ENCODE peak calls at places on chromosome 19, in six cellular contexts. L is uterus, G is transverse colon, O is heart left ventricle, K is thyroid gland, P is IMR-90. V is an unnamed sample.

GRCh38 chr19:10418281-10419199 is 1.8 kb upstream of the PDE4A start:
- DNase-seq in P (no peak), K (no peak), G (no peak), O (no peak), L (no peak), V (no peak)

GRCh38 chr19:6714749-6715555 is 5.5 kb downstream of the C3 start:
- DNase-seq in G (no peak), P (no peak), L (no peak), O (no peak), K (no peak), V (no peak)

GRCh38 chr19:45448887-45449299 is 18.9 kb upstream of the FOSB start:
- DNase-seq in K (no peak), G (peak), P (peak), O (no peak), L (no peak), V (no peak)

GRCh38 chr19:55115446-55116065 is 1.9 kb downstream of the PPP1R12C start:
- DNase-seq in G (no peak), P (peak), L (peak), O (peak), K (no peak), V (no peak)

GRCh38 chr19:22545751-22546150 is 88.4 kb upstream of the ZNF492 start:
- DNase-seq in G (peak), L (peak), P (no peak), K (peak), O (no peak), V (no peak)

GRCh38 chr19:55091955-55092354 is 16.3 kb downstream of the EPS8L1 start:
- DNase-seq in G (no peak), P (no peak), L (no peak), K (no peak), O (no peak), V (no peak)

GRCh38 chr19:43779147-43779819 is 1.5 kb downstream of the KCNN4 start:
- DNase-seq in O (no peak), P (no peak), K (no peak), G (peak), L (no peak), V (no peak)

GRCh38 chr19:1074512-1075283 is 7.7 kb downstream of the ARHGAP45 start:
- DNase-seq in O (peak), G (peak), K (peak), L (no peak), P (no peak), V (peak)

GRCh38 chr19:13099073-13099999 is 3.3 kb downstream of the LYL1 start:
- DNase-seq in O (peak), K (peak), P (no peak), G (peak), L (peak), V (no peak)

GRCh38 chr19:403221-404036 is 5.5 kb downstream of the C2CD4C start:
- DNase-seq in G (no peak), K (peak), L (no peak), P (no peak), O (no peak), V (no peak)

GRCh38 chr19:6593651-6594416 is 2.9 kb upstream of the CD70 start:
- DNase-seq in P (no peak), L (no peak), K (no peak), O (no peak), G (no peak), V (no peak)

GRCh38 chr19:2210206-2210605 is 25.9 kb downstream of the PLEKHJ1 start:
- DNase-seq in G (no peak), P (no peak), O (no peak), K (no peak), L (no peak), V (no peak)

GRCh38 chr19:28898279-28898678 is 314.7 kb downstream of the UQCRFS1 start:
- DNase-seq in G (no peak), L (no peak), P (peak), K (no peak), O (no peak), V (no peak)

GRCh38 chr19:50427997-50428425 is 4.7 kb upstream of the MYBPC2 start:
- DNase-seq in O (peak), L (peak), G (peak), K (peak), P (peak), V (peak)

GRCh38 chr19:13984875-13985741 is 21.0 kb downstream of the RFX1 start:
- DNase-seq in O (no peak), P (no peak), K (peak), L (no peak), G (no peak), V (no peak)

GRCh38 chr19:18266863-18267686 is 7.2 kb downstream of the IQCN start:
- DNase-seq in O (no peak), P (no peak), L (no peak), K (no peak), G (no peak), V (no peak)

GRCh38 chr19:10000171-10000826 is 10.0 kb downstream of the COL5A3 start:
- DNase-seq in O (no peak), G (peak), K (peak), P (peak), L (peak), V (no peak)

GRCh38 chr19:40089462-40089861 is 1.3 kb downstream of the ZNF780A start:
- DNase-seq in G (no peak), K (no peak), P (peak), L (no peak), O (no peak), V (no peak)

GRCh38 chr19:52028027-52028779 is at the start of gene ZNF614:
- DNase-seq in P (peak), K (peak), L (peak), O (peak), G (peak), V (peak)

GRCh38 chr19:18284710-18285430 is 3.4 kb upstream of the JUND start:
- DNase-seq in G (no peak), K (no peak), P (no peak), L (no peak), O (no peak), V (no peak)

GRCh38 chr19:45817725-45818301 is 2.7 kb upstream of the RSPH6A start:
- DNase-seq in O (no peak), G (no peak), P (no peak), L (no peak), K (peak), V (no peak)

GRCh38 chr19:2865334-2866221 is 1.6 kb upstream of the ZNF556 start:
- DNase-seq in L (no peak), O (no peak), G (no peak), K (no peak), P (no peak), V (no peak)

GRCh38 chr19:21141787-21142464 is at the start of gene ZNF431:
- DNase-seq in L (peak), O (peak), P (peak), G (peak), K (peak), V (peak)

GRCh38 chr19:49533551-49534488 is 6.0 kb downstream of the RCN3 start:
- DNase-seq in K (peak), L (peak), O (peak), G (peak), P (peak), V (peak)

GRCh38 chr19:6735181-6735891 is 2.0 kb downstream of the GPR108 start:
- DNase-seq in L (no peak), K (no peak), G (no peak), P (no peak), O (no peak), V (no peak)

GRCh38 chr19:49872245-49873148 is 4.7 kb downstream of the AKT1S1 start:
- DNase-seq in G (no peak), O (no peak), P (no peak), K (no peak), L (no peak), V (no peak)

GRCh38 chr19:41253660-41254059 is 10.5 kb upstream of the HNRNPUL1 start:
- DNase-seq in O (no peak), P (no peak), L (no peak), G (no peak), K (no peak), V (no peak)

GRCh38 chr19:8333771-8334457 is 9.1 kb downstream of the KANK3 start:
- DNase-seq in G (no peak), O (no peak), P (no peak), L (no peak), K (no peak), V (no peak)

GRCh38 chr19:6424190-6424938 is at the start of gene KHSRP:
- DNase-seq in K (peak), G (no peak), L (peak), P (no peak), O (peak), V (no peak)

GRCh38 chr19:1819211-1819975 is 7.3 kb upstream of the ATP8B3 start:
- DNase-seq in P (no peak), K (no peak), L (no peak), G (no peak), O (peak), V (no peak)

GRCh38 chr19:55251296-55252081 is 7.3 kb downstream of the PPP6R1 start:
- DNase-seq in P (peak), K (peak), L (no peak), O (no peak), G (no peak), V (no peak)

GRCh38 chr19:52942371-52943133 is 19.3 kb upstream of the ZNF888 start:
- DNase-seq in P (peak), G (peak), O (peak), L (peak), K (peak), V (peak)

GRCh38 chr19:19134687-19135158 is 3.6 kb downstream of the TMEM161A start:
- DNase-seq in P (no peak), K (peak), L (no peak), O (peak), G (no peak), V (no peak)

GRCh38 chr19:40974633-40975037 is 16.4 kb upstream of the CYP2B6 start:
- DNase-seq in O (peak), G (peak), P (peak), K (peak), L (peak), V (no peak)

GRCh38 chr19:55085923-55086715 is 10.4 kb downstream of the EPS8L1 start:
- DNase-seq in P (no peak), L (no peak), K (no peak), G (no peak), O (no peak), V (no peak)

GRCh38 chr19:45578861-45579260 is 5.7 kb downstream of the OPA3 start:
- DNase-seq in G (no peak), P (no peak), L (no peak), K (no peak), O (no peak), V (no peak)

GRCh38 chr19:19606021-19606420 is 12.5 kb downstream of the PBX4 start:
- DNase-seq in P (peak), K (no peak), L (no peak), G (peak), O (no peak), V (no peak)

GRCh38 chr19:2567580-2567979 is 91.7 kb downstream of the GADD45B start:
- DNase-seq in L (no peak), G (peak), K (peak), P (no peak), O (peak), V (no peak)

GRCh38 chr19:50154529-50154928 is 8.6 kb downstream of the IZUMO2 start:
- DNase-seq in L (no peak), G (no peak), P (no peak), K (no peak), O (no peak), V (no peak)

GRCh38 chr19:31135841-31136240 is 213.4 kb downstream of the TSHZ3 start:
- DNase-seq in G (no peak), P (peak), O (no peak), K (no peak), L (no peak), V (no peak)
- H3K27ac ChIP-seq in G (no peak), P (no peak), O (no peak), K (no peak), L (no peak), V (no peak)

DNA sequence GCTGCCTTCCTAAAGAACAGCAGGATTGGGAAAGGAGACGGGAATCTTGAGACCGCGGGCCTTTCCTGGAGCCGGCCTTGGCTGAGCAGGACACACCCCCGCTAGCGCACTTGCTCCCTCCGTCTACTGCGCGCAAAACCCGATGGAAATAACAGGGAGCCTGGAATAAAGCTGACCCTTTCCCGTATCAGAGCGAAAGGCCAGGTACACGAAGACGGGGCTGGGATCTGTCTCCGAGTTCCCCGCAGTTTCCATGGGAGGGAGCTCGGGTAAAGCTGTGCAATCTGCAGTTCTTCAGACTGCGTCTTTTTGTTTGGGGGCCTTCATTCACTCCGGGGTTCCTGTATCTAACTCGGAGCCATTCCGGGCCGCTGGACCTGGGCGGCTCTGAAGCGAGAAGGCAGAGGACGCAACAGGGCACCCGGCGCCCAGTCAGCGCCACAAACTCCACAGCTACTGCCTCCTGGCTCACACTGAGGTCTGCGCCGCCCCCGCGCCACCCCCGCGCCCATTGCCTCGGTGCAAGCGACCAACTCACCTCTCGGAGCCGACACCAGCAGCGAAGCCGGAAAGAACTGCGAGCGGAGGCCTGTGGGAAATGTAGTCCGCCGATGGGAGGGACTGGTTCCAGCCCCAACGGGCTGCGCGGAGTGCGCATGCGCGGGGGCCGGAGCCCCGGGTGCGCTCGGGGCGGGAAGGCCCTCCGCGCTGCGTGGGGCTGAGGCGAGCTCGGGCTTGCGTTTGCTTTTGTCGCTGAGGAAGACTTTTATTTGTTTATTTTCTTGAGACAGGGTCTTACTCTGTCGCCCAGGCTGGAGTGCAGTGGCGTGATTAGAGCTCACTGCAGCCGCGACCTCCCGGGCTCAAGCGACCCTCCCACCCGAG is at the start of gene ZFP14:
- DNase-seq in G (peak), O (peak), P (peak), L (peak), K (peak), V (peak)
- TF ChIP-seq POLR2A in G (peak), O (no peak), P (no peak), L (peak), K (peak), V (peak)

GRCh38 chr19:57210381-57210780 is 19.1 kb downstream of the ZNF264 start:
- DNase-seq in P (no peak), O (no peak), L (no peak), K (no peak), G (no peak), V (no peak)
- H3K27ac ChIP-seq in P (no peak), O (no peak), L (no peak), K (no peak), G (no peak), V (no peak)

GRCh38 chr19:47518854-47519253 is 4.0 kb upstream of the NAPA start:
- DNase-seq in G (no peak), K (no peak), P (no peak), O (no peak), L (no peak), V (no peak)
- TF ChIP-seq POLR2A in G (no peak), K (no peak), P (no peak), O (no peak), L (no peak), V (no peak)

DNA sequence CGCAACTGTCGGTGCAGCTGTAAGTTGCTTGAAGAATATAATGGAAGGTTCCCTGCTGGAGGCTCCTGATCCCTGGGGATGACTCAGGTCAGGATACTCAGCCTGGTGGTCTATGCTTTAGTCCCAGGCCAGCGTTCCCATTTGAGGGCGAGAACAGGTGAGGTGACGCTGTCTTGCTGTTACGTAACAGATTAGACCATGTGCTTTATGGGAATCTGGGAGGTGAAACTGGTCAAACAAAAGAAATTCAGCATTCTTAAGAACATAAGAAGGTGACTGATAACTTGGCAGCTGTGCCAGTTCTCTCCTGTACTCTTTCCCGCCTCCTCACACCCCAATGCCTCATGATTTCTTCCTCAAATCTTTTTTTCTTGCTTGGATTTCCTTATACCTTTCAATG is at the start of gene CXCL17:
- DNase-seq in G (no peak), O (no peak), P (no peak), L (no peak), K (peak), V (no peak)
- H3K27ac ChIP-seq in G (no peak), O (no peak), P (no peak), L (no peak), K (no peak), V (peak)

GRCh38 chr19:38319421-38320258 is at the start of gene KCNK6:
- DNase-seq in L (peak), P (no peak), K (peak), O (peak), G (peak), V (no peak)

GRCh38 chr19:38316477-38317067 is 825 bp upstream of the YIF1B start:
- DNase-seq in P (no peak), K (no peak), O (no peak), G (no peak), L (no peak), V (no peak)

GRCh38 chr19:38318595-38319142 is 976 bp upstream of the KCNK6 start:
- DNase-seq in O (peak), G (no peak), K (no peak), L (peak), P (no peak), V (no peak)

GRCh38 chr19:38317104-38317612 is 1.4 kb upstream of the YIF1B start:
- DNase-seq in P (no peak), O (no peak), L (no peak), G (no peak), K (no peak), V (no peak)

DNA sequence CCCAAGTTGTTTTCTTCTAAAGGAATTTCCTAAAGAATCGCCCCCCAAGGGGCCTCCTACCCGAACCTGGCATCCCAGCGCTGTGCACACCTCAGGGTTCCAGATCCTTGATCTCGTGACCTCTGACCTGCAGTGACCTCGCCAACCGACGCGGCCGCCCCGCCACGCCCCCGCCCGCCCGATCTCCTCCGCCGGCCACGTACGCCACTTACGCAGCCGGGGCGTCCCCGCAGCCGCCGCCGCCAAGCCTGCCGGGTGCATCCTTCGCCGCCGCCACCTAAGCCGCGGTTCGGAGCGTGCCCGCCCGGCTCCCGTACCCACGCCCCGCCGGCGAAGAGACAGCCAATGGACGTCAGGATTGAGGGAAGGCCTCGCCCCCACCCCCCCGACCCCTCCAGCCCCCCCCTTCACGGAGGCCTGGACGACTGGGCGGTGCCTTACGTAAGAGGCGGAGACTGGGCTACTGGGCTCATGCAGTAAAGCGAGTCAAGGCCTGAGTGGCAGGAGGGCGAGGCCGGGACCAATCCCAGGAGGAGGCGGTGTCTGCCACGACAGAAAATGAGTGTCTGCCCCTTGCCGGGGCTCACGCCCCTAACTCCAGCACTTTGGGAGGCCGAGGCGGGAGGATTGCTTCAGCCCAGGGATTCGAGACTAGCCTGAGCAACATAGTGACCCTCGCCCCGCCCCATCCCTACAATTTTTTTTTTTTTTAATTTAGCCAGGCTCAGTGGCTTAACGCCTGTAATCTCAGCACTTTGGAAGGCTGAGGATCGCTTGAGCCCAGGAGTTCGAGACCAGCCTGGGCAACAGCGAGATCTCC is at the start of gene YIF1B:
- DNase-seq in O (peak), L (peak), G (peak), K (peak), P (peak), V (peak)
- TF ChIP-seq POLR2A in O (no peak), L (peak), G (peak), K (no peak), P (no peak), V (no peak)

GRCh38 chr19:16330368-16330801 is 5.8 kb downstream of the KLF2 start:
- DNase-seq in L (peak), K (peak), G (peak), O (peak), P (peak), V (peak)
- H3K27ac ChIP-seq in L (peak), K (no peak), G (peak), O (no peak), P (no peak), V (peak)

DNA sequence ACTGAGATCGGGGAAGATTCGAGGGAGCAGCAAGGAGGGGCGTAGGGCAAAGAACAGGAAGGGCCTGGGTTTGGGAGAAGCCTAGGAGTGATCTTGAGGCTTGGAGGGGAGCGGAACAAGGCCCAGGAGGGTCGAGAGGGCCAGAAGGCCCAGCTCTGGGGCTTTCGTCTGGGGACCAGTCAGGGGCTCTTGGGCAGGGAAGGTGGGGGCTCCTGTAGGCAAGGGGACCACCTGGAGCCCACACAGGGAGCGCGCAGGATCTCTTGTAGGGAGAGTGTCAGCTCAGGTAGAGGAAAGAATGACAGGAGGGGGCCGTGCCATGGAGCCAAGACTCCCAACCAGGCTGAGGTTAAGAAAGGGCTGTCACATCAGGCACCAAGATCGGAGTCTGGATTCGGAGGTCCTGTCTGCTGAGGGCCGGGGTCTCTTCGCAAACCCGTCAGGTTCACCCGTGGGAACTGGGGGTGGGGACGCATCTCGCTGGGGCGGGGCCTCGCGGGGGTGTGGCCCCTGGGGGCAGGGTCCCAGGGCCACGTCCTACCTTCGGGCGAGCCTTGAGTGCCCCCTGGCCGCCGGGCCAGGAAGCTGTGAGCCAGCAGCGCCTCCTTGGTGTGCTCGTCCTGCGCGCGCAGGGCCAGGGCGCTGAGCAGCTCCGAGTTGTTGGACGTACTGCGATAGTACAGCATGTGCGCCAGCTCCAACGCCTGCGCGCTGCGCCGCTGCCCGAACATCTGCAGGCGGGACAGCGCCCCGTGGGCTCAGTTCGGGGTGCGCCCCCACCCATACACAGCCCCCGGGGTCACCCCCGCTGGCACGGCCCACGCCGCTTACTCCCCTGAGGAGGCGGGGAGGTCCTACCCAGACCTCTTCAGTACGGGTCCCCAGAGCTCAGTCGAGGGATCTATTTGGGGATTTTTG is 8.4 kb downstream of the EMP3 start:
- DNase-seq in K (peak), G (peak), P (peak), O (peak), L (peak), V (peak)
- TF ChIP-seq POLR2A in K (no peak), G (peak), P (peak), O (no peak), L (no peak), V (no peak)